ENCODE peak calls at places on chromosomes 1 and 21, in ten cellular contexts. I is lower lobe of right lung; W is pancreas; G is activated T-cell treated with anti-CD3 and anti-CD28 coated beads for 1 hour; T is cardiac muscle cell; U is activated naive CD8-positive, alpha-beta T cell treated with anti-CD3 and anti-CD28 coated beads, Interleukin-2, amount 50 U/mL, for 24 hours; C is amygdala; M is caudate nucleus; R is ureter; B is Calu3. K is an unnamed sample.

GRCh38 chr1:19610282-19610978 is 33.7 kb upstream of the NBL1 start:
- DNase-seq in I (no peak), W (no peak), G (no peak), T (no peak), U (no peak), C (no peak), M (no peak), R (no peak), B (no peak), K (no peak)

GRCh38 chr1:115958866-115959265 is 17.4 kb upstream of the SLC22A15 start:
- DNase-seq in I (no peak), W (no peak), G (no peak), T (no peak), U (no peak), C (no peak), M (no peak), R (no peak), B (no peak), K (no peak)

GRCh38 chr1:21185221-21185731 is 8.6 kb upstream of the EIF4G3 start:
- DNase-seq in I (no peak), W (no peak), G (no peak), T (no peak), U (no peak), C (no peak), M (no peak), R (no peak), B (no peak), K (no peak)

GRCh38 chr1:53121319-53122172 is 20.9 kb downstream of the SLC1A7 start:
- DNase-seq in I (no peak), W (no peak), G (no peak), T (no peak), U (peak; percentile 15), C (no peak), M (no peak), R (no peak), B (peak; percentile 28), K (no peak)

GRCh38 chr1:156367386-156368156 is 1.4 kb upstream of the RHBG start:
- DNase-seq in I (no peak), W (no peak), G (no peak), T (no peak), U (no peak), C (no peak), M (no peak), R (no peak), B (no peak), K (no peak)

GRCh38 chr1:98939471-98939870 is 65.2 kb downstream of the PLPPR5 start:
- DNase-seq in I (no peak), W (no peak), G (no peak), T (no peak), U (no peak), C (no peak), M (no peak), R (no peak), B (no peak), K (no peak)

GRCh38 chr21:44958471-44959191 is 18.8 kb downstream of the SLX9 start:
- DNase-seq in I (peak; percentile 64), W (no peak), G (no peak), T (no peak), U (no peak), C (no peak), M (no peak), R (peak; percentile 72), B (no peak), K (no peak)

GRCh38 chr1:25685938-25686665 is 69.5 kb downstream of the MAN1C1 start:
- DNase-seq in I (no peak), W (no peak), G (no peak), T (no peak), U (no peak), C (no peak), M (no peak), R (no peak), B (no peak), K (no peak)

GRCh38 chr1:67347688-67348472 is 40.2 kb downstream of the IL12RB2 start:
- DNase-seq in I (no peak), W (peak; percentile 16), G (no peak), T (peak; percentile 70), U (no peak), C (peak; percentile 11), M (no peak), R (no peak), B (peak; percentile 19), K (peak; percentile 65)

GRCh38 chr1:11072216-11072917 is 12.5 kb upstream of the SRM start:
- DNase-seq in I (peak; percentile 3), W (no peak), G (no peak), T (no peak), U (no peak), C (no peak), M (no peak), R (no peak), B (no peak), K (peak; percentile 87)

GRCh38 chr1:30305061-30305460 is 418.3 kb downstream of the MATN1 start:
- DNase-seq in I (no peak), W (no peak), G (no peak), T (no peak), U (no peak), C (no peak), M (no peak), R (no peak), B (no peak), K (no peak)

GRCh38 chr1:67339623-67340343 is 32.1 kb downstream of the IL12RB2 start:
- DNase-seq in I (no peak), W (no peak), G (no peak), T (no peak), U (peak; percentile 35), C (no peak), M (no peak), R (no peak), B (no peak), K (peak; percentile 51)

GRCh38 chr1:96710708-96711477 is 10.7 kb upstream of the PTBP2 start:
- DNase-seq in I (no peak), W (no peak), G (no peak), T (no peak), U (no peak), C (no peak), M (no peak), R (no peak), B (no peak), K (no peak)

GRCh38 chr1:204178487-204179281 is 12.5 kb upstream of the REN start:
- DNase-seq in I (peak; percentile 12), W (no peak), G (no peak), T (no peak), U (no peak), C (no peak), M (no peak), R (no peak), B (no peak), K (no peak)

GRCh38 chr1:205668951-205669340 is 11.4 kb downstream of the SLC45A3 start:
- DNase-seq in I (no peak), W (no peak), G (no peak), T (no peak), U (no peak), C (no peak), M (no peak), R (no peak), B (no peak), K (peak; percentile 45)

GRCh38 chr1:43464840-43465693 is 11.3 kb upstream of the HYI start:
- DNase-seq in I (no peak), W (no peak), G (no peak), T (no peak), U (no peak), C (no peak), M (no peak), R (no peak), B (peak; percentile 50), K (no peak)

GRCh38 chr1:36743286-36744005 is 260.7 kb upstream of the CSF3R start:
- DNase-seq in I (no peak), W (no peak), G (no peak), T (no peak), U (no peak), C (no peak), M (no peak), R (no peak), B (no peak), K (peak; percentile 75)

K was measured in Karpas-422.